ENCODE peak calls at places on chromosomes 13 and 19, in four cellular contexts. One of them, this sample, is unnamed.

GRCh38 chr19:2732157-2732725 is 7.6 kb downstream of the SLC39A3 start:
- DNase-seq in left lung: no peak
- DNase-seq in AG04450: no peak
- DNase-seq in fibroblast of the aortic adventitia: no peak
- DNase-seq in this sample: no peak

GRCh38 chr13:111956261-111957151 is 110.4 kb upstream of the SOX1 start:
- DNase-seq in left lung: no peak
- DNase-seq in fibroblast of the aortic adventitia: no peak
- DNase-seq in AG04450: no peak
- DNase-seq in this sample: no peak

GRCh38 chr19:19270749-19271571 is 2.1 kb downstream of the TM6SF2 start:
- DNase-seq in fibroblast of the aortic adventitia: no peak
- DNase-seq in AG04450: no peak
- DNase-seq in left lung: no peak
- DNase-seq in this sample: no peak

GRCh38 chr19:55041627-55042343 is 3.7 kb upstream of the GP6 start:
- DNase-seq in fibroblast of the aortic adventitia: no peak
- DNase-seq in left lung: no peak
- DNase-seq in AG04450: no peak
- DNase-seq in this sample: no peak

GRCh38 chr19:19137556-19138109 is 645 bp downstream of the TMEM161A start:
- DNase-seq in AG04450: no peak
- DNase-seq in fibroblast of the aortic adventitia: peak; percentile 10
- DNase-seq in left lung: no peak
- DNase-seq in this sample: peak; percentile 15

GRCh38 chr13:43354147-43354945 is 331.0 kb downstream of the DNAJC15 start:
- DNase-seq in left lung: no peak
- DNase-seq in fibroblast of the aortic adventitia: no peak
- DNase-seq in AG04450: no peak
- DNase-seq in this sample: no peak

GRCh38 chr13:92827503-92827902 is 399.1 kb upstream of the GPC6 start:
- DNase-seq in fibroblast of the aortic adventitia: no peak
- DNase-seq in AG04450: no peak
- DNase-seq in left lung: no peak
- DNase-seq in this sample: no peak

GRCh38 chr19:43841990-43842389 is 14.9 kb downstream of the ZNF283 start:
- DNase-seq in fibroblast of the aortic adventitia: no peak
- DNase-seq in left lung: no peak
- DNase-seq in AG04450: no peak
- DNase-seq in this sample: no peak

GRCh38 chr13:101978546-101979315 is 423.1 kb downstream of the FGF14 start:
- DNase-seq in fibroblast of the aortic adventitia: no peak
- DNase-seq in left lung: no peak
- DNase-seq in AG04450: no peak
- DNase-seq in this sample: no peak

GRCh38 chr13:79745141-79745540 is 264.2 kb downstream of the NDFIP2 start:
- DNase-seq in AG04450: no peak
- DNase-seq in fibroblast of the aortic adventitia: no peak
- DNase-seq in left lung: no peak
- DNase-seq in this sample: peak; percentile 10

GRCh38 chr19:10516671-10517286 is 468 bp downstream of the S1PR5 start:
- DNase-seq in fibroblast of the aortic adventitia: no peak
- DNase-seq in AG04450: no peak
- DNase-seq in left lung: no peak
- DNase-seq in this sample: no peak

GRCh38 chr13:45792827-45793303 is 58.7 kb downstream of the SIAH3 start:
- DNase-seq in fibroblast of the aortic adventitia: no peak
- DNase-seq in left lung: no peak
- DNase-seq in AG04450: no peak
- DNase-seq in this sample: no peak

GRCh38 chr13:114065926-114066774 is 66.3 kb downstream of the RASA3 start:
- DNase-seq in left lung: no peak
- DNase-seq in AG04450: no peak
- DNase-seq in fibroblast of the aortic adventitia: no peak
- DNase-seq in this sample: no peak

GRCh38 chr13:79485014-79485441 is 4.1 kb downstream of the NDFIP2 start:
- DNase-seq in AG04450: peak; percentile 57
- DNase-seq in fibroblast of the aortic adventitia: peak; percentile 87
- DNase-seq in left lung: no peak
- DNase-seq in this sample: peak; percentile 87

GRCh38 chr19:35596366-35596999 is 10.5 kb downstream of the PMIS2 start:
- DNase-seq in fibroblast of the aortic adventitia: peak; percentile 5
- DNase-seq in left lung: no peak
- DNase-seq in AG04450: no peak
- DNase-seq in this sample: peak; percentile 33

GRCh38 chr19:29837448-29837961 is 25.7 kb downstream of the CCNE1 start:
- DNase-seq in AG04450: no peak
- DNase-seq in left lung: no peak
- DNase-seq in fibroblast of the aortic adventitia: no peak
- DNase-seq in this sample: no peak

GRCh38 chr19:5694167-5694951 is 4.3 kb downstream of the RPL36 start:
- DNase-seq in left lung: no peak
- DNase-seq in fibroblast of the aortic adventitia: no peak
- DNase-seq in AG04450: no peak
- DNase-seq in this sample: no peak

GRCh38 chr13:51759240-51759639 is 44.7 kb downstream of the DHRS12 start:
- DNase-seq in fibroblast of the aortic adventitia: no peak
- DNase-seq in AG04450: peak; percentile 29
- DNase-seq in left lung: no peak
- DNase-seq in this sample: no peak

GRCh38 chr19:39915101-39915847 is 19.2 kb downstream of the FCGBP start:
- DNase-seq in fibroblast of the aortic adventitia: no peak
- DNase-seq in AG04450: no peak
- DNase-seq in left lung: no peak
- DNase-seq in this sample: no peak

GRCh38 chr13:44646044-44646443 is 69.9 kb upstream of the TSC22D1 start:
- DNase-seq in left lung: no peak
- DNase-seq in fibroblast of the aortic adventitia: no peak
- DNase-seq in AG04450: no peak
- DNase-seq in this sample: no peak

GRCh38 chr13:33277946-33278345 is 7.6 kb downstream of the STARD13 start:
- DNase-seq in fibroblast of the aortic adventitia: peak; percentile 78
- DNase-seq in AG04450: no peak
- DNase-seq in left lung: no peak
- DNase-seq in this sample: peak; percentile 72
- TF ChIP-seq CTCF in fibroblast of the aortic adventitia: no peak
- TF ChIP-seq CTCF in AG04450: no peak
- TF ChIP-seq CTCF in left lung: no peak
- TF ChIP-seq CTCF in this sample: no peak

DNA sequence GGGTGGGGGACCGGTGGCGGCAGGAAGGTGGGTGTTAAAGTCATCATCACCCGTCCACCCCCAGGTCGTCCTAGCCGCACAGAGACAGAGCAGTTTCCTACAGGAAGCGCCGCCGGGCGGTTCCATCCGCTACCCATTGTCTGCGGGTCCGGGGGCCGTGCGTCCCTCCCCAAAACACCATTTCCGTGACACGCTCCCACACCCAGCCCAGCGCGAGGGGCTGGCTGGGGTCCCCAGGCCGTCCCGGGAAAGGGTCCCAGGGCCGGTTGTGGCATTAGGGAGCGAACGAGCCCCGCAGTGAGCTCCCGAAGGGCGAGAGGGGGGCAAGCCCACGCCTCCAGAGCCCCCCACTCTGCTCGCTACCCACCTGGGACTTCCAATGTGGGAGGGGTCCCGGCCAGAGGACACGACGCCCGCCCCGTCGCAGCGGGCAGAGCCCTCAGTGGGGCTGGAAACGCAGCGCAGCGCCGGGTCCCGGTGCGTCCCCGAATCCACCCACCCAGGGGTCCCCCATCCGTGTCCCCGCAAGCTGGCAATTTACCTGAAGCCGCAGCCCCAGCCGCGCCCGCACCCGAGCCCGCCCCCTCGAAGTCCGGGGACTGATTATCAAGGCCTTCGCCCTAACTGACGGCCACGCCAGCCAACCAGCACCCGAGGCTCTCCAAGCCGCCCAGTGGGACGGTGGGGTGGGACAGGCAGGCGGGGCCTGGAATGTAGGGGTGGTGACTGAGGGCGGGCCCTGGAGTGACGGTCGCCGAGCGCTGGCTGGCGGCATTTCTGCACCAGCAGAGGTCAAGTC is at the start of gene KANK3:
- DNase-seq in fibroblast of the aortic adventitia: peak; percentile 87
- DNase-seq in AG04450: peak; percentile 73
- DNase-seq in left lung: peak; percentile 97
- DNase-seq in this sample: peak; percentile 97
- H3K4me3 ChIP-seq in fibroblast of the aortic adventitia: peak within 1 kb of the TSS; percentile 37
- H3K4me3 ChIP-seq in AG04450: peak within 1 kb of the TSS; percentile 31
- H3K4me3 ChIP-seq in left lung: peak within 1 kb of the TSS; percentile 57
- H3K4me3 ChIP-seq in this sample: peak within 1 kb of the TSS; percentile 43

DNA sequence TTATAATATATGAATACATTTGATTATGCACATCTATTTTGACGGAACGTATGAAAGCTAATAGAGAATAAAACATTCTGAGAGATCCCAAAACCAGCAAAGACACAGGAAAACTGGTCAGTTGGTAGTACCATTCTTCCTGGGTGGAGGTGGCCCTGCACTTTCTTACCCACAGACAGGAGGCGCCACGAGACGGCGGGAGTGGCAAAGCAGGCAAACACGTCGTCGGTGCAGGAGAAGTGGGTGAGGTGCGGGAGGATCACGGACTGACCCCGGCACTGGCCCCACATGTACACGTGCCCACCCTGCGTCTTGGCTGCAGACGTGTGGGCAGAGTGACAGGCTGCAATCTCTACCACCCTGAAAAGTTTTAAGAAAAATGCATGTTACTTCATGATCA is 36.1 kb downstream of the RCBTB1 start:
- DNase-seq in left lung: no peak
- DNase-seq in AG04450: no peak
- DNase-seq in fibroblast of the aortic adventitia: no peak
- DNase-seq in this sample: no peak
- TF ChIP-seq CTCF in left lung: no peak
- TF ChIP-seq CTCF in AG04450: peak; percentile 21
- TF ChIP-seq CTCF in fibroblast of the aortic adventitia: peak; percentile 16
- TF ChIP-seq CTCF in this sample: peak; percentile 33

GRCh38 chr19:38021356-38021755 is 114.3 kb downstream of the SIPA1L3 start:
- DNase-seq in fibroblast of the aortic adventitia: no peak
- DNase-seq in left lung: no peak
- DNase-seq in AG04450: no peak
- DNase-seq in this sample: no peak

GRCh38 chr19:38025908-38026307 is 118.9 kb downstream of the SIPA1L3 start:
- DNase-seq in left lung: no peak
- DNase-seq in fibroblast of the aortic adventitia: no peak
- DNase-seq in AG04450: no peak
- DNase-seq in this sample: no peak

GRCh38 chr19:38024991-38025716 is 118.1 kb downstream of the SIPA1L3 start:
- DNase-seq in left lung: no peak
- DNase-seq in fibroblast of the aortic adventitia: no peak
- DNase-seq in AG04450: no peak
- DNase-seq in this sample: no peak

GRCh38 chr19:38023245-38023644 is 116.2 kb downstream of the SIPA1L3 start:
- DNase-seq in AG04450: no peak
- DNase-seq in fibroblast of the aortic adventitia: peak; percentile 61
- DNase-seq in left lung: no peak
- DNase-seq in this sample: peak; percentile 72

DNA sequence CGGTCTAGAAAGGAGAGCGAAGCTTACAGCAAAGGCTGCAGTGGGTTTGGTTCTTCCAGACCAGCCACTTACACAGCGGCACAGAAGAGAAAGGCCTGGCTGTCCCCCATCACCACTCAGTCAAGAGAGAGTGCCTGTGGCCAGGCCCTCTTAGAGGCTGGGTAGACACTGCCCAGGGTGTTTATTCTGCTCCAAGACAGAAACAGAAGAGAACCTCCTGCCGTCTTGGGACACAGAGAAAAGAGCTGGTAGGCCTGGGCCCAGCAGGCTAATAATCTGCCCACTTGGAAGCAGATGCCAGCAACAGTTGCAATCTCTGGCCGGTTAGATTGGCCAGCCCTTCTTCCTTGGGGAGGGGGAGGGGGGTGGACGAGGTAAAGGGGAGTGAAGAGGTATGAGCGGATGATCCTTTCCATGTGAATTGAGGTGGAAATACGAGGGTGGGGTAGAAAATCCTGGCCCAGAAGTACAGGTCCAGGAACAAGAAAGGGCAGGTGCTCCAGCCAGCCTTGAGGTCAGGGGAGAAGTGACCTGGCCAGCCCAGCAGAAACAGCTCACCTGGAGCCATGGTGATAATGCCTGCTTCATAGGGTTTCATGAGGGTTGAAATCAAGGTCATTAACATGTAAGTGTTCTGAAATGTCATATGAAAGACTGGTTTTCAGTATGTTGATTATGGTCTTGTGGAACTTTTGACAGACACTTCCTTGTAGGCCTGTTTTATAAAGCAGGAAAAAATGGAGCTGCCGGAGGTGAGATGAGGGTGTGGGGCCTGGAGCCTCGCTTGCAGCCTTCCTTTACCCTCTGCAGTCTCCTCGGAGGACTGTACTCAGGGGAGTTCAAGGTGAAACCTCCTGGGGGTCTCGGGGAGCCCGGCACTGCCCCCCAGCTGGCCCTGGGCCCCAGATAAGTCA is 116.9 kb downstream of the SIPA1L3 start:
- DNase-seq in fibroblast of the aortic adventitia: no peak
- DNase-seq in left lung: no peak
- DNase-seq in AG04450: no peak
- DNase-seq in this sample: no peak
- H3K4me3 ChIP-seq in fibroblast of the aortic adventitia: no peak overlapping the region
- H3K4me3 ChIP-seq in left lung: no peak overlapping the region
- H3K4me3 ChIP-seq in AG04450: no peak overlapping the region
- H3K4me3 ChIP-seq in this sample: no peak overlapping the region

GRCh38 chr13:22154041-22154440 is 483.2 kb downstream of the FGF9 start:
- DNase-seq in fibroblast of the aortic adventitia: no peak
- DNase-seq in left lung: no peak
- DNase-seq in AG04450: no peak
- DNase-seq in this sample: no peak
- TF ChIP-seq CTCF in fibroblast of the aortic adventitia: no peak
- TF ChIP-seq CTCF in left lung: no peak
- TF ChIP-seq CTCF in AG04450: no peak
- TF ChIP-seq CTCF in this sample: no peak

DNA sequence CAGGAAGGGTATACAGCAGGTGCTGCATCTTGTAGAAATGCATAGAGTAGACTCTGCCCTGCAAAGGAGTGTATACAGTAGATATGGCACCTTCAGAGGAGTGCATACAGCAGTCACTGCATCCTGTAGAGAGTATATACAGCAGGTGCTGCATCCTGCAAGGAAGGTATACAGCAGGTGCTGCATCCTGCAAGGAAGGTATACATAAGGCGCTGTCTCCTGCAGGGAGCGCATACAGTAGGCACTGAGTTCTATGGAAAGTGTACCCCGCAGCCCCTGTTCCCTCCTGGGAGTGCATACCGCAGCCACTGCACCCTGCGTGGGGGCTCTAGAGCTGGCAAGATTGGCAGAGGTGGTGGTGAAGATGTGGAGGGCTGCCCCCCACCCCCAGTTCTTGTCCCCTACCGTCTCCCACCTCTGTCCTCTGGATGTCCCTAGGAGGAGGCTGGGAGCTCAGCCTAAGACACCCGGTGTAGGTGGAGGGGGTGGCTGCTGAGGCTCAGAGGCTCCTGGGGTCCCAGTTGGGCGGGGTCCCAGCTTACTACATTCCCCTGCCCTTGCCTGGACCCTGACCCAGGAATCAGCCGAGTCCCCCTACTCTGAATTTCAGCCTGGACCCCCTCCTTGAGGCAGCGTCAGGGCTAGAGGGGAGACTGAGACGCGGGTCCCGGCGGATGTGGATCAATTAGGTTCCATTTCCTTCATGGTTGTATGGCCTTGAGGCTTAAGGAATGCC is 2.3 kb upstream of the ADAMTSL5 start:
- DNase-seq in left lung: no peak
- DNase-seq in AG04450: no peak
- DNase-seq in fibroblast of the aortic adventitia: no peak
- DNase-seq in this sample: no peak
- H3K4me3 ChIP-seq in left lung: no peak overlapping the region
- H3K4me3 ChIP-seq in AG04450: no peak overlapping the region
- H3K4me3 ChIP-seq in fibroblast of the aortic adventitia: no peak overlapping the region
- H3K4me3 ChIP-seq in this sample: no peak overlapping the region